ENCODE peak calls at places on chromosomes 3 and 15, in four cellular contexts. K is H7, X is transverse colon, G is breast epithelium. B is an unnamed sample.

GRCh38 chr3:138459619-138460535 is 25.5 kb downstream of the ESYT3 start:
- DNase-seq in K (peak; percentile 59), X (no peak), G (no peak), B (no peak)

GRCh38 chr15:96093063-96093462 is 237.4 kb upstream of the NR2F2 start:
- DNase-seq in K (no peak), X (no peak), G (no peak), B (no peak)

GRCh38 chr15:45179221-45179985 is 8.4 kb downstream of the SHF start:
- DNase-seq in K (peak; percentile 90), X (peak; percentile 69), G (no peak), B (peak; percentile 20)

GRCh38 chr15:88491158-88491557 is 23.6 kb downstream of the MRPS11 start:
- DNase-seq in K (peak; percentile 70), X (no peak), G (no peak), B (no peak)

GRCh38 chr3:105118905-105119304 is 247.8 kb upstream of the ALCAM start:
- DNase-seq in K (no peak), X (no peak), G (no peak), B (no peak)

GRCh38 chr15:90294601-90295269 is 29.3 kb downstream of the NGRN start:
- DNase-seq in K (peak; percentile 31), X (no peak), G (no peak), B (no peak)

GRCh38 chr3:135513106-135514063 is 452.1 kb upstream of the PPP2R3A start:
- DNase-seq in K (no peak), X (no peak), G (no peak), B (peak; percentile 27)

GRCh38 chr15:91737419-91737818 is 116.1 kb upstream of the SLCO3A1 start:
- DNase-seq in K (no peak), X (no peak), G (no peak), B (no peak)

GRCh38 chr3:22089284-22089683 is 338.3 kb upstream of the ZNF385D start:
- DNase-seq in K (peak; percentile 4), X (peak; percentile 7), G (no peak), B (peak; percentile 4)

GRCh38 chr15:92326236-92326635 is 67.4 kb upstream of the ST8SIA2 start:
- DNase-seq in K (no peak), X (no peak), G (no peak), B (no peak)

GRCh38 chr3:150721285-150722130 is 17.8 kb upstream of the ERICH6 start:
- DNase-seq in K (peak; percentile 78), X (no peak), G (no peak), B (peak; percentile 15)

GRCh38 chr3:52781741-52782140 is 4.3 kb downstream of the ITIH1 start:
- DNase-seq in K (peak; percentile 21), X (peak; percentile 3), G (no peak), B (no peak)

DNA sequence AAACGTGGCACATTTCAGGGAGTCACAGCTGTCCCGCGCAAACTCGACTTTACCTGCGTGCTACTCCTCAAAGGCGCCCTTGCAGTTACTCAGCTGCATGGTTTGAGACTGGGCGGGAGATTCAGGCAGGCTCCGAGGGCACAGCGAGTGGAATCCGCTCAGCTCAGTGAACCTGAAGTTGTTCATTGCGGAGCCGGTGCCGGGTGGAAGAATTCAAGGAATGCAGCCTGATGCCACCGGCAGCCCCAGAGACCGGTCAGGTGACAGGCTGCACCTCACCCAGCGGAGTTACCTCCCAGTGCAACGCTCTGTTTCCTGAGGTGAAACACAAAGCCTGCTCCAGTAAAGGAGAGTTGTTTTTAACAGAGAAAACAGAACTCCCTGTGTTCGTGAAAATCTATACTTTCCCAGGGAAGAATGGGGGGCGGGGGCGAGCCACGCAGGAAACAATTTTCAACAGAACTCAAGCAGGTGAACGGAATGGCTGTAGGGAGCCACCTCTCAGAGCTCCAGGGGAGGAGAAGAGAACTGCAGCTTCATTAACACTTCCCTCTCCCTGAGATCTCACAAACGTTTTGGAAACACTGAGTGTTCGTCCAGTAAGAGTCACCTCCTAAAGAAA is 3.8 kb downstream of the VEPH1 start:
- DNase-seq in K (peak; percentile 46), X (peak; percentile 45), G (peak; percentile 76), B (no peak)
- H3K4me3 ChIP-seq in K (peak overlapping the region; percentile 35), X (no peak overlapping the region), G (peak overlapping the region; percentile 45), B (no peak overlapping the region)

DNA sequence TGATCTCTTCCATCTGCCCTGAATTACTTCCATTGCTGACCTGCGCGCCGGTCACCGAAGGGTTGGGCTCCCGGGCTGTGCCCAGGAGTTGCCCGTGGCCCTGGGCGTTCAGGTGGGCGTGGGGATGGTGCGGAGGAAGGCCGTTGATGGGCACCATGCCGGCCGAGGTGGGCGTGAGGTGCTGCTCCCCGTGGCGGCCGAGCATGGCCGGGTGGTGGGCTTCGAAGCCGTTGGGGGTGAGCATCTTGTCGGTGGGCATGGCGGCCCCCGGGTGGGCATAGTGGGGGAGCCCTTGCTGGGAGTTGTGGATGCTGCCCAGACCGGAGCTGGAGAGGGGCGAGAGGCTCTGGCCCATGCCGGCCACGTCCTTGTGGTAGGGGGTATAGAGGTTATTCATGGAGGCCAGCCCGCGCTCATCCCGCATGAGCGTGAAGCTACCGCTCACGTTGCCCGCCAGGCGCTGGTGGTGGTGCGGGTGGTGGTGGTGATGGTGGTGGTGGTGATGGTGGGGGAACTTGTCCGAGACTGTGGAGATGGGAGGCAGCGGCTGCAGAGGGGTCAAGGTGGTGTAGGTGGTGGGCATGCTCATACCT is 1.0 kb downstream of the ONECUT1 start:
- DNase-seq in K (peak; percentile 53), X (no peak), G (no peak), B (no peak)
- H3K4me3 ChIP-seq in K (no peak overlapping the region), X (no peak overlapping the region), G (peak overlapping the region; percentile 51), B (peak overlapping the region; percentile 57)

DNA sequence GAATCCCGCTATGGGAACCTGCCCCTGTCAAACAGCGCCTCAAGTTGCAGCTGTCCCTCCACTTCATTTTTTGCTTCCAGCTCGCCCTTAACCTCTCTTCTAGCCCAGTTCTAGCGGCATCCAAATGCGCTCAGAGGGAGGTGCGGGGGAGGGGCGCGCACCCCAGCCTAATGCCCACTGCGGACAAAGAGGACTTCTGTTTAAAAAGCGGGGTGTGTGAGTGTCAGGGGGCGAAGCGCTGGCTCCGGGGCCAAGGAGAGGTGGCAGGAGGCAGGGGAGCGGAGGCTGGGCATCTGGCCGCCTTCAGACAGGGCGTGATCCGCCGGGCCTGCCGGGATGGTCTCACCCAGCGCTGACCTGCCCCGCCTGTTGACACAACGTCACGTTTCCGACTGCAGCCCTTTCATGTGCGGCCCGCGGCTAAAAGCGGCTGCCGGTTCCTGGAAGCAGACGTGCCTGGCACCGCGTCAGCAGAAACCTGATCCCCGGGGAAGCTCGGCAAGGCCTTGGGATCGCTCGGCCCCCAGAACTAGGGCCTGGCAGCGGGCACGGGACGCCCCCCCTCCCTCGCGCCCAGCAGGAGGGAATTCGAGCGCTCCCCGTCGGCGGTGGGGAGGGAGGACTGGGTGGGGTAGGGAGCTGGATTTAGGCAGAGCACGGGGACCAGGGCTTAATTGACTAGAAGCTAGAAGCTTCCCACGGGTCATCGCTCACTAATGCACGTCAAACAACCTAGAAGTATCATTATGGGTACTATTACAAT is 7.6 kb downstream of the BHLHE40 start:
- DNase-seq in K (peak; percentile 94), X (peak; percentile 97), G (peak; percentile 96), B (peak; percentile 69)
- H3K4me3 ChIP-seq in K (peak overlapping the region; percentile 48), X (peak overlapping the region; percentile 8), G (peak overlapping the region; percentile 48), B (no peak overlapping the region)

GRCh38 chr3:28576590-28577220 is 228.1 kb upstream of the AZI2 start:
- DNase-seq in K (peak; percentile 30), X (no peak), G (no peak), B (no peak)

GRCh38 chr3:28575100-28575747 is 226.6 kb upstream of the AZI2 start:
- DNase-seq in K (peak; percentile 81), X (no peak), G (no peak), B (no peak)

GRCh38 chr3:28574036-28574435 is 225.4 kb upstream of the AZI2 start:
- DNase-seq in K (no peak), X (no peak), G (no peak), B (no peak)

GRCh38 chr3:28577941-28578340 is 229.3 kb upstream of the AZI2 start:
- DNase-seq in K (no peak), X (no peak), G (no peak), B (no peak)

DNA sequence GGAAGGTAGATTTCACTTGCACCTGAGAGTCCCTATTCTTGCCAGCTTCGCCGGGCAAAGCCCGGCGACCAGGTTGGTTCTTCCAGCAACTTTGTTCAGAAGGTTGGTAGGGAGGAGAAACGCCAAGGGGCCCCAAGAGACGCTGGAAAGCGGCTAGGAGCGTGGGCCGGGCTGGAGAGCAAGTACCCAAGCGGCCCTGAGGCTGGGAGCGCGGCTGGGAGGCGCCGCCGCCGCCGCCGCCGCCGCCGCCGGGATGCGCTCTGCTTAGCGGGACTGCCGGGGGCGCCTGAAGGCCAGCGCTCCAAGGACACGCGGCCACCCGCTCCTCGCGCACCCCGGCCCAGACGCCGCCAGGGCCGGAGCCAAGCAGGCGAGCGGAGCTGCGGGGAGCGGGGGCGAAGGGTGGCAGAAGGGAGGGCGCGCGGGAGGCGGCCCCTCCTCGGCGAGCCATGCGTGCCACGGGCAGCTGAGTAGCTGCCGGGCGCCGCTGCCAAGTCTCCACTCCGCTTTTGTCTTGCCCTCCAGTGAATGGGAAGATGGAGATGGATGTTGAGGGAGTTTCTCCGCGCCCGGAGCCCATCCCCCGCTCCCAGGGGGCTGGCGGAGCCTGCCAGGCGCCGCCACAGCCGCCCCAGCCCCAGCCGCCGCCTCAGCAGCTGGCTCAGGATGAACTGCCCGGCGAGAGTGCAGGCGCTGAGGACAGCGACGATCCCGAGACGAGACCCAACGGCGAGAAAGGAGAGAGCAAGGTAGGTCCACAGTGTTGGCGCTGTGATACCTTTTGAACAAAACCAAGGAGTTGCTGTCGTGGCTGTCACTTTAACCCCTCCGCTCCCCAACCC is 227.3 kb upstream of the AZI2 start:
- DNase-seq in K (peak; percentile 81), X (no peak), G (no peak), B (no peak)
- H3K4me3 ChIP-seq in K (peak overlapping the region; percentile 64), X (peak overlapping the region; percentile 18), G (peak overlapping the region; percentile 57), B (no peak overlapping the region)

DNA sequence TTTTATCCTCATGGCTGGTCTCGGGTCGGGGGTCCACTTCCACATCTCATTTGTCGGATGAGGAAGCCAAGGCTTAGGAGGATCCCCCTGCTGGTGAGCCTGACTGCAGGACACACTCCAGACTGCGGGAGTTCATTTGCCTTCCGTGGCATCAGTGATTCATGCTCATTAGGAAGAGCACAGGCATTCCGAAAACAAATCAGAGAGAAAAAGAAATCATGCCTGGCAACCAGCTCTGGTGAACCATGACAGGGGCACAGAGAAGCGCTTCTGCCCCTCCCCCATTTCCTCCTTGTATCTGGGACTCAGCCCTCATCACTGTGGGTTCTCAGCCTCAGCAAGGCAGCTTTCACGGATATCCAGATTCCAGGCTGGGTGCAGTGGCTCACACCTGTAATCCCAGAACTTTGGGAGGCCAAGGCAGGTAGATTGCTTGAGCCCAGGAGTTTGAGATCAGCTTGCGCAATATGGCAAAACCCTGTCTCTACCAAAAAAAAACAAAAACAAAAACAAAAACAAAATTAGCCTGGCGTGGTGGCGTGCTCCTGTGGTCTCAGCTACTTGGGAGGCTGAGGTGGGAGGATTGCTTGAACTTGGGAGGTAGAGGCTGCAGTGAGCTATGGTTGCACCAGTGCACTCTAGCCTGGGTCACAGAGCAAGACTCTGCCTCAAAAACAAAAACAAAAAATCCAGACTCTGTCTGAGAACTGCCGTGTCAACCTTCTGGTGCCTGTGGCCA is 28.4 kb downstream of the IRAK2 start:
- DNase-seq in K (peak; percentile 81), X (peak; percentile 62), G (no peak), B (peak; percentile 40)
- H3K4me3 ChIP-seq in K (no peak overlapping the region), X (no peak overlapping the region), G (no peak overlapping the region), B (no peak overlapping the region)

GRCh38 chr3:152386208-152386607 is 117.5 kb downstream of the MBNL1 start:
- DNase-seq in K (no peak), X (no peak), G (no peak), B (no peak)
- H3K4me3 ChIP-seq in K (no peak overlapping the region), X (no peak overlapping the region), G (no peak overlapping the region), B (no peak overlapping the region)

B was measured in DND-41.